ENCODE peak calls at places on chromosomes 4 and X, in eight cellular contexts. I is effector CD4-positive, alpha-beta T cell; E is ELR; X is brain microvascular endothelial cell; R is MM.1S; L is hypothalamus; Y is occipital lobe; H is NCI-H345. B is an unnamed sample.

GRCh38 chr4:156948738-156949137 is 22.9 kb downstream of the PDGFC start:
- DNase-seq in X (no peak), R (no peak), H (no peak), Y (no peak), E (peak; percentile 39), I (no peak), L (no peak), B (no peak)

GRCh38 chrX:133444952-133445831 is 29.9 kb upstream of the GPC4 start:
- DNase-seq in E (no peak), I (no peak), Y (no peak), L (no peak), R (peak; percentile 16), X (no peak), H (no peak), B (no peak)

GRCh38 chr4:140135529-140136021 is 18.4 kb downstream of the MAML3 start:
- DNase-seq in E (peak; percentile 40), H (peak; percentile 66), X (no peak), Y (peak; percentile 10), L (peak; percentile 12), R (no peak), I (no peak), B (no peak)

GRCh38 chr4:126859872-126860271 is 772.9 kb upstream of the INTU start:
- DNase-seq in H (no peak), I (no peak), R (no peak), L (no peak), X (no peak), Y (no peak), E (no peak), B (no peak)

GRCh38 chr4:185881427-185881826 is 69.4 kb upstream of the SORBS2 start:
- DNase-seq in X (peak; percentile 30), Y (no peak), H (no peak), I (no peak), E (no peak), L (no peak), R (no peak), B (no peak)

GRCh38 chr4:185145572-185145971 is 2.5 kb downstream of the SLC25A4 start:
- DNase-seq in R (no peak), X (peak; percentile 52), L (no peak), Y (no peak), E (no peak), H (no peak), I (no peak), B (no peak)

GRCh38 chr4:147129687-147130086 is 184.0 kb upstream of the TTC29 start:
- DNase-seq in I (no peak), Y (no peak), E (no peak), R (no peak), L (no peak), H (no peak), X (no peak), B (no peak)

GRCh38 chr4:20408596-20408995 is 156.9 kb downstream of the SLIT2 start:
- DNase-seq in E (no peak), L (no peak), R (no peak), I (no peak), Y (peak; percentile 53), X (peak; percentile 40), H (no peak), B (no peak)

GRCh38 chr4:108611360-108611759 is 9.0 kb upstream of the RPL34 start:
- DNase-seq in X (no peak), H (no peak), R (no peak), Y (no peak), L (no peak), I (no peak), E (peak; percentile 27), B (no peak)

GRCh38 chr4:169203891-169204290 is 66.9 kb downstream of the SH3RF1 start:
- DNase-seq in Y (no peak), I (no peak), H (no peak), E (no peak), X (no peak), R (no peak), L (no peak), B (no peak)

GRCh38 chr4:82515705-82516104 is 46.1 kb downstream of the TMEM150C start:
- DNase-seq in I (no peak), Y (peak; percentile 18), H (peak; percentile 25), L (peak; percentile 38), E (peak; percentile 24), R (no peak), X (peak; percentile 86), B (no peak)

GRCh38 chr4:152588869-152589268 is 53.0 kb upstream of the FBXW7 start:
- DNase-seq in H (no peak), E (no peak), R (peak; percentile 49), I (no peak), L (no peak), X (no peak), Y (no peak), B (no peak)

GRCh38 chrX:38175140-38175539 is 45.5 kb downstream of the SRPX start:
- DNase-seq in X (peak; percentile 9), L (peak; percentile 1), E (peak; percentile 47), I (no peak), H (peak; percentile 89), Y (no peak), R (peak; percentile 30), B (no peak)

B was measured in chondrocyte.